ENCODE peak calls at places on chromosomes 5 and 9, in five cellular contexts. P is body of pancreas; C is activated T-cell treated with anti-CD3 and anti-CD28 coated beads, Interleukin-2, amount 50 U/mL, for 72 hours; M is activated CD4-positive, alpha-beta T cell treated with anti-CD3 and anti-CD28 coated beads, Interleukin-2, amount 10 ng/mL, durations not matched to agents 7 days and 5 days; H is iPS DF 19.7. T is an unnamed sample.

GRCh38 chr5:175247146-175247545 is 196.8 kb downstream of the DRD1 start:
- DNase-seq in P (no peak), M (no peak), H (no peak), C (no peak), T (no peak)

GRCh38 chr9:81574399-81574798 is 114.9 kb downstream of the TLE1 start:
- DNase-seq in C (no peak), P (no peak), H (no peak), M (no peak), T (no peak)

GRCh38 chr5:15702102-15702501 is 202.1 kb downstream of the FBXL7 start:
- DNase-seq in H (no peak), C (no peak), P (no peak), M (no peak), T (no peak)

GRCh38 chr9:118017607-118018122 is 313.5 kb downstream of the TLR4 start:
- DNase-seq in H (no peak), P (no peak), C (no peak), M (no peak), T (no peak)

GRCh38 chr9:95105519-95106287 is 211.8 kb downstream of the FANCC start:
- DNase-seq in P (no peak), H (no peak), C (no peak), M (no peak), T (no peak)

GRCh38 chr9:112031400-112031799 is 134.8 kb downstream of the UGCG start:
- DNase-seq in M (no peak), H (no peak), C (no peak), P (no peak), T (no peak)

GRCh38 chr9:4050686-4051315 is 249.1 kb downstream of the GLIS3 start:
- DNase-seq in H (no peak), P (no peak), M (no peak), C (no peak), T (no peak)

GRCh38 chr5:72465601-72466563 is 41.3 kb downstream of the ZNF366 start:
- DNase-seq in M (no peak), C (peak), H (no peak), P (no peak), T (no peak)

GRCh38 chr9:14372437-14373318 is 58.7 kb upstream of the NFIB start:
- DNase-seq in M (no peak), P (no peak), H (peak), C (no peak), T (no peak)

GRCh38 chr9:97313243-97313642 is 5.8 kb downstream of the CCDC180 start:
- DNase-seq in P (no peak), M (no peak), C (no peak), H (no peak), T (no peak)

GRCh38 chr5:102711525-102712240 is 43.4 kb upstream of the PAM start:
- DNase-seq in H (no peak), M (no peak), P (no peak), C (no peak), T (no peak)

GRCh38 chr5:131423056-131423455 is 159.2 kb downstream of the CDC42SE2 start:
- DNase-seq in M (no peak), H (no peak), P (no peak), C (no peak), T (peak)

GRCh38 chr5:7246312-7246711 is 149.6 kb upstream of the ADCY2 start:
- DNase-seq in H (no peak), P (no peak), M (no peak), C (no peak), T (no peak)

GRCh38 chr5:547086-547924 is 23.1 kb upstream of the SLC9A3 start:
- DNase-seq in M (no peak), H (no peak), P (no peak), C (no peak), T (no peak)

GRCh38 chr5:10262995-10263394 is 12.9 kb downstream of the CCT5 start:
- DNase-seq in P (no peak), M (no peak), C (no peak), H (no peak), T (no peak)